ENCODE peak calls at places on chromosomes 6 and 20, in nine cellular contexts. L is CD4-positive, alpha-beta T cell; J is naive thymus-derived CD8-positive, alpha-beta T cell; T is nephron progenitor cell; I is PC-9; E is germinal center; F is NCI-H460; X is fibroblast of gingiva; M is activated CD4-positive, alpha-beta T cell treated with anti-CD3 and anti-CD28 coated beads, Interleukin-2, amount 50 U/mL, for 24 hours. G is an unnamed sample.

GRCh38 chr20:4050581-4050980 is 35.2 kb upstream of the RNF24 start:
- DNase-seq in J (no peak), F (no peak), E (no peak), L (no peak), X (no peak), M (no peak), I (no peak), T (no peak), G (no peak)

GRCh38 chr6:108778421-108779186 is 69.6 kb upstream of the ARMC2 start:
- DNase-seq in X (no peak), J (no peak), F (no peak), L (no peak), T (no peak), E (no peak), M (no peak), I (no peak), G (no peak)

GRCh38 chr6:69835414-69836179 is 30.8 kb upstream of the COL19A1 start:
- DNase-seq in L (no peak), I (peak; percentile 1), T (peak; percentile 3), X (peak; percentile 70), F (peak; percentile 32), M (no peak), E (peak; percentile 10), J (peak; percentile 5), G (peak; percentile 29)

GRCh38 chr20:48709744-48710143 is 118.1 kb downstream of the PREX1 start:
- DNase-seq in F (no peak), M (no peak), I (no peak), E (no peak), J (no peak), L (no peak), X (peak; percentile 47), T (no peak), G (no peak)

GRCh38 chr20:24589845-24590192 is 120.4 kb downstream of the SYNDIG1 start:
- DNase-seq in I (no peak), E (no peak), X (no peak), T (no peak), L (no peak), F (no peak), M (no peak), J (no peak), G (no peak)

GRCh38 chr6:40937491-40937890 is 101.5 kb downstream of the UNC5CL start:
- DNase-seq in T (no peak), M (no peak), J (no peak), I (no peak), X (no peak), F (no peak), E (no peak), L (no peak), G (no peak)

GRCh38 chr6:12395898-12396297 is 105.7 kb downstream of the EDN1 start:
- DNase-seq in M (no peak), X (peak; percentile 20), E (no peak), J (no peak), T (no peak), F (no peak), I (no peak), L (no peak), G (no peak)

GRCh38 chr20:23744726-23745646 is 5.7 kb downstream of the CST1 start:
- DNase-seq in J (no peak), F (no peak), M (no peak), I (no peak), X (no peak), L (no peak), T (no peak), E (no peak), G (no peak)